ENCODE peak calls at places on chromosomes 16 and 17, in four cellular contexts. H, C, S and A are unnamed samples.

GRCh38 chr16:27235055-27235937 is 32.0 kb downstream of the KDM8 start:
- DNase-seq in H (no peak), S (peak; percentile 60), C (peak; percentile 38), A (peak; percentile 35)

GRCh38 chr17:45016237-45016636 is 35.2 kb downstream of the DCAKD start:
- DNase-seq in H (no peak), S (no peak), C (no peak), A (no peak)

GRCh38 chr17:41710472-41711090 is 1.6 kb upstream of the GAST start:
- DNase-seq in C (no peak), H (no peak), S (no peak), A (no peak)

GRCh38 chr16:11084484-11085024 is 140.2 kb downstream of the CLEC16A start:
- DNase-seq in H (no peak), C (no peak), S (peak; percentile 23), A (no peak)

GRCh38 chr17:751269-752001 is 629 bp downstream of the GEMIN4 start:
- DNase-seq in C (no peak), H (no peak), S (no peak), A (no peak)

GRCh38 chr16:23861874-23862273 is 26.1 kb downstream of the PRKCB start:
- DNase-seq in S (no peak), H (no peak), C (no peak), A (no peak)

GRCh38 chr17:40864661-40865380 is 2.2 kb downstream of the KRT12 start:
- DNase-seq in S (peak; percentile 20), H (no peak), C (no peak), A (no peak)

GRCh38 chr16:4667203-4667983 is 26.0 kb upstream of the NUDT16L1 start:
- DNase-seq in S (no peak), C (no peak), H (no peak), A (no peak)

GRCh38 chr16:28182183-28182582 is 29.6 kb downstream of the XPO6 start:
- DNase-seq in C (no peak), H (no peak), S (no peak), A (no peak)

GRCh38 chr17:17940451-17940911 is 31.7 kb downstream of the TOM1L2 start:
- DNase-seq in C (no peak), S (no peak), H (no peak), A (no peak)

GRCh38 chr16:49720225-49720624 is 135.7 kb downstream of the ZNF423 start:
- DNase-seq in S (no peak), H (no peak), C (no peak), A (no peak)

GRCh38 chr17:79812969-79813825 is 16.3 kb upstream of the CBX8 start:
- DNase-seq in S (no peak), C (no peak), H (no peak), A (no peak)

GRCh38 chr16:83219285-83219684 is 588.5 kb upstream of the HSBP1 start:
- DNase-seq in C (no peak), S (no peak), H (no peak), A (no peak)

GRCh38 chr17:60327122-60327869 is 64.6 kb downstream of the USP32 start:
- DNase-seq in H (no peak), C (no peak), S (no peak), A (no peak)

GRCh38 chr16:700684-701584 is 4.7 kb downstream of the FBXL16 start:
- DNase-seq in C (no peak), H (no peak), S (no peak), A (no peak)

GRCh38 chr16:20814761-20815160 is 8.4 kb downstream of the REXO5 start:
- DNase-seq in H (no peak), S (no peak), C (no peak), A (no peak)

GRCh38 chr16:75754126-75754525 is 27.8 kb upstream of the CPHXL start:
- DNase-seq in H (no peak), S (peak; percentile 9), C (no peak), A (no peak)

GRCh38 chr17:63039899-63040602 is 74.0 kb downstream of the TANC2 start:
- DNase-seq in S (no peak), C (no peak), H (no peak), A (no peak)

GRCh38 chr16:84599528-84600202 is 18.2 kb downstream of the COTL1 start:
- DNase-seq in H (peak; percentile 50), C (no peak), S (peak; percentile 95), A (peak; percentile 92)

GRCh38 chr17:41642252-41643156 is 18.1 kb upstream of the KRT17 start:
- DNase-seq in S (no peak), H (no peak), C (no peak), A (no peak)

GRCh38 chr17:10557422-10557821 is 8.0 kb upstream of the MYH2 start:
- DNase-seq in S (no peak), C (no peak), H (no peak), A (no peak)

GRCh38 chr17:42920922-42921321 is 20.3 kb downstream of the G6PC1 start:
- DNase-seq in H (no peak), C (no peak), S (peak; percentile 18), A (no peak)

GRCh38 chr16:56262148-56262878 is 71.0 kb downstream of the GNAO1 start:
- DNase-seq in C (no peak), H (no peak), S (no peak), A (no peak)

GRCh38 chr16:88102597-88102996 is 151.4 kb downstream of the BANP start:
- DNase-seq in H (no peak), S (no peak), C (no peak), A (no peak)

GRCh38 chr16:66952430-66953139 is 8.5 kb upstream of the CES3 start:
- DNase-seq in S (no peak), C (no peak), H (no peak), A (no peak)

GRCh38 chr17:46780003-46780373 is 38.5 kb downstream of the WNT3 start:
- DNase-seq in S (no peak), H (no peak), C (no peak), A (no peak)

GRCh38 chr16:23359092-23359760 is 57.1 kb downstream of the SCNN1B start:
- DNase-seq in C (no peak), H (no peak), S (no peak), A (no peak)

GRCh38 chr16:14308357-14308723 is 237.2 kb downstream of the MRTFB start:
- DNase-seq in H (no peak), S (no peak), C (no peak), A (no peak)

GRCh38 chr17:79936661-79937434 is 97.6 kb upstream of the CBX4 start:
- DNase-seq in S (no peak), H (no peak), C (no peak), A (no peak)

GRCh38 chr16:85010446-85010930 is 847 bp downstream of the ZDHHC7 start:
- DNase-seq in S (no peak), H (no peak), C (no peak), A (no peak)

GRCh38 chr17:57256708-57257112 is 387 bp downstream of the MSI2 start:
- DNase-seq in S (no peak), H (no peak), C (no peak), A (no peak)

GRCh38 chr17:61065263-61065773 is 334.3 kb upstream of the TBX2 start:
- DNase-seq in S (peak; percentile 86), C (no peak), H (no peak), A (no peak)

DNA sequence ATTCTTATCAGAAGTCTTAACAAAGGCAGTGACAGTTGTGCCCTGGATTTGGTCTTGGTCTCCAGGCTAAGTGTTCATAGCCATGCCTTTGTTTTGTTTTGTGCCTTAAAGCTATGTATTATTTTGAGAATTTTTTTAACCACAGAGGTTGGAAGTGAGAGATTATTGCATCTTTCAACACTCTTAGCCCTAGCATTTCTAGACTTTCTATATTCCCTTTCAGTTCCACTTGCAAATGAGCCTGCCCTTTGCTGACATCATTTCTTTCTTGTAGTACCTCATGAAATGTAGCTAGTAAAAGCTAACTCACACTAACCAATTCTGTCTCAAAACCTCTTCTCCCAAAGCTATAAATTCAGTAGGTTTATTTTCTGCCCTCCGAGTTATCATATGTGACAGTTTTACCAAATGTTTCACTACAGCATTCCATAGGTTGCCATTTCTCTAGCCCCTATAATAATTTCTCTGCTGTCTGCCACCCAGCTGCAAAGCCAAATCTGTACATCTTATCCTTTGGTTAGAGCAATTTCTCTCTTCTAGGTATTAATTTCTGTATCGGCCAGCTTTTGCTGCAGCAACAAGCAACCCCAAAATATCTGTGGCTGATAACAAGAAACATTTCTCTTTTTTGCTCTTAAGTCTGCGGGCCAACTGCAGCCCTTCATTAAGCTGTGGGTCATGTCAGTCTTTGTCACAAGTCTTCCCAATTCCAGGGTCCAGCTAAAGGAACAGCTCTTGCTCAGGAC is 14.2 kb upstream of the CCL1 start:
- DNase-seq in C (no peak), H (no peak), S (no peak), A (no peak)
- H3K9ac ChIP-seq in C (no peak overlapping the region), H (no peak overlapping the region), S (no peak overlapping the region), A (no peak overlapping the region)

GRCh38 chr17:82333279-82334171 is at the start of gene SECTM1:
- DNase-seq in H (no peak), C (no peak), S (no peak), A (no peak)

GRCh38 chr17:82334204-82334621 is 647 bp upstream of the SECTM1 start:
- DNase-seq in C (no peak), S (no peak), H (no peak), A (no peak)

GRCh38 chr17:82331345-82331939 is 2.1 kb downstream of the SECTM1 start:
- DNase-seq in C (no peak), S (no peak), H (no peak), A (no peak)

GRCh38 chr17:82332669-82333278 is 792 bp downstream of the SECTM1 start:
- DNase-seq in H (no peak), C (no peak), S (no peak), A (no peak)

GRCh38 chr17:82334622-82335394 is 1.2 kb upstream of the SECTM1 start:
- DNase-seq in C (no peak), H (no peak), S (no peak), A (no peak)
- TF ChIP-seq SUZ12 in C (no peak), H (no peak), S (no peak), A (no peak)

DNA sequence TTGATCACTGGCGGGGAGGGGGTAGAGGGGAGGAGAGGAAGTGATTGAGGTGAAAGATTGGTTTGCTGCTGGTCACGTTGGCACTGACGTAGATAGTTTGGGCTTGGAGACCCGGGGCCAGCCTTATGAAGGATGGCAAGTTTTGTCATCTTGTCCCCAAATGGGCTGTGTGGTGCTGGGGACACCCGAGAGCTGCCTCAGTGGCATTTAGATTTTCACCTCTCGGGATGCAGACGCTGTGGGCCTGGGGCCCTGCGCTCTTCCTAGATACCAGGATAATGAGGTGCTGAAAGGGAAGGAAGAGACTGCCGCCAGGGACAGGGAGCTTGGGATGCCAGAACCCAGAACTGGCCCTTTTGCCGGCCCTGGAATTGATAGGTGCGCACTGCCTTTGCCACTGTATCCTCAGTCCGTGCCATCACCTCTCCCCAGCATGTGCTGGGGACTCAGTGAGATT is 1.4 kb upstream of the SOCS3 start:
- DNase-seq in C (no peak), H (no peak), S (no peak), A (no peak)
- H3K4me1 ChIP-seq in C (peaks cover 31% of the 10 kb centered on the region), H (peaks cover 13% of the 10 kb centered on the region), S (peaks cover 52% of the 10 kb centered on the region), A (peaks cover 33% of the 10 kb centered on the region)

GRCh38 chr16:22297871-22298733 is 893 bp downstream of the POLR3E start:
- DNase-seq in S (peak; percentile 93), C (peak; percentile 93), H (no peak), A (peak; percentile 54)
- H3K9ac ChIP-seq in S (peak overlapping the region; percentile 98), C (peak overlapping the region; percentile 86), H (peak overlapping the region; percentile 98), A (peak overlapping the region; percentile 98)

GRCh38 chr17:81821603-81822311 is 11.3 kb downstream of the MCRIP1 start:
- DNase-seq in H (no peak), C (no peak), S (peak; percentile 84), A (no peak)
- TF ChIP-seq SUZ12 in H (no peak), C (no peak), S (no peak), A (no peak)

DNA sequence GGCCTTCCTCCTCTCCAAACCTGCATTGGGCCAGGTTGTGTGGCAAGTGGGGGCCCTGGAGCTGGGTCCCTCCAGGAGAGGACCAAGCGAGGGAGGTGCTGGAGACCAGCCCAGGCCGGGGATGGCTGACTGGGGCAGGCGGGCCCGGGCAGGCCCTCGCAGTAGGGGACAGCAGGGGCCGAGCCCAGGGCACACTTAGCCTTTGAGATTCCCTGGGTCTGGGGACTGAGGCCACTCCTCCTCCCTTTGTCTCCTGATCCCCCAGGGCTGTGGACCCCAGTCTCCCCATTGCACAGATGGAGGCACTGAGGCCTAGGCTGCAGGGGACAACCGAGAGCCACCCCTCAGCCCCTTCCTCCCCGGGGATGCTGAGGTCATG is 5.2 kb downstream of the FOXJ1 start:
- DNase-seq in S (no peak), H (no peak), C (no peak), A (no peak)
- H3K4me1 ChIP-seq in S (peaks cover 92% of the 10 kb centered on the region), H (peaks cover 15% of the 10 kb centered on the region), C (peaks cover 10% of the 10 kb centered on the region), A (peaks cover 45% of the 10 kb centered on the region)